ENCODE peak calls at places on chromosomes 5 and 9, in four cellular contexts. O is amygdala, W is DMS79, A is cardiac fibroblast. D is an unnamed sample.

GRCh38 chr5:132389453-132390286 is 20.2 kb downstream of the SLC22A5 start:
- DNase-seq in A (peak; percentile 95), W (no peak), O (no peak), D (no peak)

GRCh38 chr5:76990899-76991475 is 38.1 kb downstream of the CRHBP start:
- DNase-seq in O (no peak), A (no peak), W (no peak), D (no peak)

GRCh38 chr9:18587988-18588387 is 114.0 kb downstream of the ADAMTSL1 start:
- DNase-seq in A (peak; percentile 65), O (no peak), W (no peak), D (no peak)

GRCh38 chr5:37554938-37555337 is 175.8 kb downstream of the WDR70 start:
- DNase-seq in O (no peak), A (peak; percentile 35), W (no peak), D (peak; percentile 25)

GRCh38 chr9:7089794-7090193 is 332.0 kb downstream of the KDM4C start:
- DNase-seq in W (no peak), A (no peak), O (no peak), D (no peak)

GRCh38 chr9:70586506-70586905 is 172.0 kb upstream of the KLF9 start:
- DNase-seq in W (no peak), A (no peak), O (no peak), D (no peak)

GRCh38 chr9:115883467-115884329 is 269.9 kb upstream of the PAPPA start:
- DNase-seq in A (peak; percentile 80), W (no peak), O (no peak), D (peak; percentile 55)

GRCh38 chr5:127228540-127229184 is 61.9 kb upstream of the MEGF10 start:
- DNase-seq in O (no peak), A (no peak), W (no peak), D (no peak)

GRCh38 chr5:26894719-26895263 is 143.6 kb downstream of the CDH9 start:
- DNase-seq in A (peak; percentile 0), O (no peak), W (no peak), D (no peak)

GRCh38 chr5:151475378-151475777 is 28.0 kb downstream of the SLC36A1 start:
- DNase-seq in A (no peak), W (no peak), O (no peak), D (no peak)

GRCh38 chr5:20832204-20833080 is 844.4 kb upstream of the CDH18 start:
- DNase-seq in W (no peak), O (no peak), A (peak; percentile 1), D (no peak)

GRCh38 chr9:85522459-85523092 is 219.2 kb downstream of the AGTPBP1 start:
- DNase-seq in W (no peak), O (peak; percentile 29), A (peak; percentile 59), D (no peak)

GRCh38 chr5:172322028-172322965 is 38.7 kb upstream of the UBTD2 start:
- DNase-seq in W (no peak), O (no peak), A (no peak), D (peak; percentile 15)

GRCh38 chr5:1793966-1794895 is 5.4 kb downstream of the MRPL36 start:
- DNase-seq in W (no peak), O (no peak), A (peak; percentile 90), D (peak; percentile 52)

GRCh38 chr5:100901851-100902341 is 1.2 kb downstream of the ST8SIA4 start:
- DNase-seq in W (peak; percentile 4), A (peak; percentile 36), O (peak; percentile 5), D (no peak)

GRCh38 chr5:120901199-120901598 is 437.1 kb downstream of the PRR16 start:
- DNase-seq in W (no peak), A (no peak), O (no peak), D (no peak)

GRCh38 chr5:158492850-158493249 is 606.9 kb downstream of the EBF1 start:
- DNase-seq in O (no peak), W (no peak), A (no peak), D (no peak)